ENCODE peak calls at places on chromosomes 2 and 18, in ten cellular contexts. One of them, this sample, is unnamed.
A peak's percentile ranks its signal among the peaks of the same experiment; 100 is the strongest.

GRCh38 chr2:237603718-237604362 is 13.3 kb upstream of the RAB17 start:
- DNase-seq in NCI-H1436: no peak
- DNase-seq in uterus: peak; percentile 59
- DNase-seq in amniotic stem cell: no peak
- DNase-seq in skeletal muscle cell: no peak
- DNase-seq in anterior cingulate cortex: no peak
- DNase-seq in hippocampal formation: peak; percentile 24
- DNase-seq in naive thymus-derived CD4-positive, alpha-beta T cell: peak; percentile 89
- DNase-seq in AG10803: no peak
- DNase-seq in activated CD4-positive, alpha-beta T cell treated with anti-CD3 and anti-CD28 coated beads, Interleukin-2, amount 50 U/mL, for 24 hours: peak; percentile 45
- DNase-seq in this sample: no peak

GRCh38 chr18:45320724-45321123 is 294.6 kb upstream of the SLC14A2 start:
- DNase-seq in naive thymus-derived CD4-positive, alpha-beta T cell: no peak
- DNase-seq in uterus: peak; percentile 24
- DNase-seq in activated CD4-positive, alpha-beta T cell treated with anti-CD3 and anti-CD28 coated beads, Interleukin-2, amount 50 U/mL, for 24 hours: no peak
- DNase-seq in hippocampal formation: no peak
- DNase-seq in skeletal muscle cell: peak; percentile 7
- DNase-seq in AG10803: peak; percentile 58
- DNase-seq in amniotic stem cell: no peak
- DNase-seq in NCI-H1436: no peak
- DNase-seq in anterior cingulate cortex: no peak
- DNase-seq in this sample: no peak

GRCh38 chr2:173400760-173401159 is 46.1 kb downstream of the CDCA7 start:
- DNase-seq in activated CD4-positive, alpha-beta T cell treated with anti-CD3 and anti-CD28 coated beads, Interleukin-2, amount 50 U/mL, for 24 hours: no peak
- DNase-seq in amniotic stem cell: no peak
- DNase-seq in naive thymus-derived CD4-positive, alpha-beta T cell: no peak
- DNase-seq in AG10803: no peak
- DNase-seq in hippocampal formation: no peak
- DNase-seq in NCI-H1436: no peak
- DNase-seq in anterior cingulate cortex: no peak
- DNase-seq in uterus: no peak
- DNase-seq in skeletal muscle cell: no peak
- DNase-seq in this sample: no peak

GRCh38 chr2:215607790-215608189 is 171.9 kb upstream of the FN1 start:
- DNase-seq in skeletal muscle cell: no peak
- DNase-seq in amniotic stem cell: no peak
- DNase-seq in AG10803: peak; percentile 93
- DNase-seq in naive thymus-derived CD4-positive, alpha-beta T cell: no peak
- DNase-seq in anterior cingulate cortex: no peak
- DNase-seq in uterus: no peak
- DNase-seq in NCI-H1436: no peak
- DNase-seq in hippocampal formation: no peak
- DNase-seq in activated CD4-positive, alpha-beta T cell treated with anti-CD3 and anti-CD28 coated beads, Interleukin-2, amount 50 U/mL, for 24 hours: no peak
- DNase-seq in this sample: no peak

GRCh38 chr18:78151948-78152725 is 827.5 kb upstream of the SALL3 start:
- DNase-seq in AG10803: no peak
- DNase-seq in activated CD4-positive, alpha-beta T cell treated with anti-CD3 and anti-CD28 coated beads, Interleukin-2, amount 50 U/mL, for 24 hours: no peak
- DNase-seq in naive thymus-derived CD4-positive, alpha-beta T cell: no peak
- DNase-seq in NCI-H1436: no peak
- DNase-seq in uterus: no peak
- DNase-seq in skeletal muscle cell: no peak
- DNase-seq in anterior cingulate cortex: no peak
- DNase-seq in amniotic stem cell: no peak
- DNase-seq in hippocampal formation: no peak
- DNase-seq in this sample: no peak

GRCh38 chr2:177242136-177242987 is 22.2 kb downstream of the NFE2L2 start:
- DNase-seq in anterior cingulate cortex: no peak
- DNase-seq in naive thymus-derived CD4-positive, alpha-beta T cell: no peak
- DNase-seq in activated CD4-positive, alpha-beta T cell treated with anti-CD3 and anti-CD28 coated beads, Interleukin-2, amount 50 U/mL, for 24 hours: no peak
- DNase-seq in skeletal muscle cell: peak; percentile 78
- DNase-seq in AG10803: peak; percentile 98
- DNase-seq in NCI-H1436: no peak
- DNase-seq in amniotic stem cell: peak; percentile 78
- DNase-seq in hippocampal formation: no peak
- DNase-seq in uterus: no peak
- DNase-seq in this sample: no peak

GRCh38 chr2:145287686-145288085 is 767.8 kb upstream of the ZEB2 start:
- DNase-seq in anterior cingulate cortex: no peak
- DNase-seq in amniotic stem cell: no peak
- DNase-seq in uterus: no peak
- DNase-seq in activated CD4-positive, alpha-beta T cell treated with anti-CD3 and anti-CD28 coated beads, Interleukin-2, amount 50 U/mL, for 24 hours: no peak
- DNase-seq in AG10803: peak; percentile 44
- DNase-seq in naive thymus-derived CD4-positive, alpha-beta T cell: no peak
- DNase-seq in skeletal muscle cell: peak; percentile 15
- DNase-seq in hippocampal formation: no peak
- DNase-seq in NCI-H1436: no peak
- DNase-seq in this sample: no peak

GRCh38 chr2:209868595-209868994 is 97.0 kb downstream of the UNC80 start:
- DNase-seq in AG10803: no peak
- DNase-seq in activated CD4-positive, alpha-beta T cell treated with anti-CD3 and anti-CD28 coated beads, Interleukin-2, amount 50 U/mL, for 24 hours: no peak
- DNase-seq in amniotic stem cell: no peak
- DNase-seq in naive thymus-derived CD4-positive, alpha-beta T cell: no peak
- DNase-seq in uterus: no peak
- DNase-seq in hippocampal formation: no peak
- DNase-seq in anterior cingulate cortex: no peak
- DNase-seq in skeletal muscle cell: no peak
- DNase-seq in NCI-H1436: no peak
- DNase-seq in this sample: no peak

GRCh38 chr2:120332384-120332783 is 13.6 kb upstream of the INHBB start:
- DNase-seq in hippocampal formation: no peak
- DNase-seq in amniotic stem cell: no peak
- DNase-seq in activated CD4-positive, alpha-beta T cell treated with anti-CD3 and anti-CD28 coated beads, Interleukin-2, amount 50 U/mL, for 24 hours: no peak
- DNase-seq in uterus: no peak
- DNase-seq in naive thymus-derived CD4-positive, alpha-beta T cell: no peak
- DNase-seq in AG10803: no peak
- DNase-seq in anterior cingulate cortex: no peak
- DNase-seq in skeletal muscle cell: no peak
- DNase-seq in NCI-H1436: no peak
- DNase-seq in this sample: no peak

GRCh38 chr2:183919167-183919566 is 679.2 kb upstream of the ZNF804A start:
- DNase-seq in hippocampal formation: no peak
- DNase-seq in AG10803: no peak
- DNase-seq in uterus: no peak
- DNase-seq in skeletal muscle cell: no peak
- DNase-seq in NCI-H1436: no peak
- DNase-seq in anterior cingulate cortex: no peak
- DNase-seq in amniotic stem cell: no peak
- DNase-seq in naive thymus-derived CD4-positive, alpha-beta T cell: no peak
- DNase-seq in activated CD4-positive, alpha-beta T cell treated with anti-CD3 and anti-CD28 coated beads, Interleukin-2, amount 50 U/mL, for 24 hours: no peak
- DNase-seq in this sample: no peak

GRCh38 chr2:216539791-216540241 is 41.2 kb downstream of the RPL37A start:
- DNase-seq in amniotic stem cell: no peak
- DNase-seq in activated CD4-positive, alpha-beta T cell treated with anti-CD3 and anti-CD28 coated beads, Interleukin-2, amount 50 U/mL, for 24 hours: no peak
- DNase-seq in NCI-H1436: peak; percentile 71
- DNase-seq in AG10803: no peak
- DNase-seq in anterior cingulate cortex: no peak
- DNase-seq in uterus: peak; percentile 46
- DNase-seq in hippocampal formation: no peak
- DNase-seq in skeletal muscle cell: no peak
- DNase-seq in naive thymus-derived CD4-positive, alpha-beta T cell: no peak
- DNase-seq in this sample: no peak

GRCh38 chr2:230824406-230824978 is 40.2 kb upstream of the ITM2C start:
- DNase-seq in activated CD4-positive, alpha-beta T cell treated with anti-CD3 and anti-CD28 coated beads, Interleukin-2, amount 50 U/mL, for 24 hours: peak; percentile 67
- DNase-seq in NCI-H1436: peak; percentile 79
- DNase-seq in AG10803: peak; percentile 80
- DNase-seq in amniotic stem cell: peak; percentile 68
- DNase-seq in naive thymus-derived CD4-positive, alpha-beta T cell: peak; percentile 75
- DNase-seq in skeletal muscle cell: peak; percentile 39
- DNase-seq in hippocampal formation: peak; percentile 26
- DNase-seq in uterus: peak; percentile 53
- DNase-seq in anterior cingulate cortex: peak; percentile 44
- DNase-seq in this sample: peak; percentile 4

GRCh38 chr2:15154289-15154688 is 406.8 kb downstream of the NBAS start:
- DNase-seq in AG10803: no peak
- DNase-seq in anterior cingulate cortex: no peak
- DNase-seq in NCI-H1436: no peak
- DNase-seq in naive thymus-derived CD4-positive, alpha-beta T cell: no peak
- DNase-seq in amniotic stem cell: no peak
- DNase-seq in skeletal muscle cell: no peak
- DNase-seq in hippocampal formation: no peak
- DNase-seq in uterus: no peak
- DNase-seq in activated CD4-positive, alpha-beta T cell treated with anti-CD3 and anti-CD28 coated beads, Interleukin-2, amount 50 U/mL, for 24 hours: no peak
- DNase-seq in this sample: no peak

GRCh38 chr2:168246483-168247340 is 683 bp downstream of the STK39 start:
- DNase-seq in AG10803: peak; percentile 61
- DNase-seq in uterus: peak; percentile 47
- DNase-seq in naive thymus-derived CD4-positive, alpha-beta T cell: peak; percentile 83
- DNase-seq in activated CD4-positive, alpha-beta T cell treated with anti-CD3 and anti-CD28 coated beads, Interleukin-2, amount 50 U/mL, for 24 hours: peak; percentile 61
- DNase-seq in hippocampal formation: peak; percentile 83
- DNase-seq in anterior cingulate cortex: peak; percentile 62
- DNase-seq in amniotic stem cell: peak; percentile 49
- DNase-seq in skeletal muscle cell: peak; percentile 39
- DNase-seq in NCI-H1436: peak; percentile 11
- DNase-seq in this sample: peak; percentile 66

GRCh38 chr2:233210843-233211600 is 40.5 kb upstream of the ATG16L1 start:
- DNase-seq in amniotic stem cell: peak; percentile 23
- DNase-seq in activated CD4-positive, alpha-beta T cell treated with anti-CD3 and anti-CD28 coated beads, Interleukin-2, amount 50 U/mL, for 24 hours: no peak
- DNase-seq in AG10803: peak; percentile 92
- DNase-seq in naive thymus-derived CD4-positive, alpha-beta T cell: no peak
- DNase-seq in NCI-H1436: no peak
- DNase-seq in anterior cingulate cortex: peak; percentile 32
- DNase-seq in skeletal muscle cell: peak; percentile 71
- DNase-seq in hippocampal formation: peak; percentile 6
- DNase-seq in uterus: peak; percentile 52
- DNase-seq in this sample: no peak

GRCh38 chr2:39234754-39235153 is 9.0 kb downstream of the CDKL4 start:
- DNase-seq in skeletal muscle cell: no peak
- DNase-seq in anterior cingulate cortex: no peak
- DNase-seq in amniotic stem cell: no peak
- DNase-seq in uterus: no peak
- DNase-seq in NCI-H1436: no peak
- DNase-seq in naive thymus-derived CD4-positive, alpha-beta T cell: no peak
- DNase-seq in hippocampal formation: no peak
- DNase-seq in AG10803: peak; percentile 5
- DNase-seq in activated CD4-positive, alpha-beta T cell treated with anti-CD3 and anti-CD28 coated beads, Interleukin-2, amount 50 U/mL, for 24 hours: no peak
- DNase-seq in this sample: no peak

GRCh38 chr2:64487256-64488049 is 33.5 kb downstream of the LGALSL start:
- DNase-seq in AG10803: no peak
- DNase-seq in hippocampal formation: no peak
- DNase-seq in NCI-H1436: no peak
- DNase-seq in activated CD4-positive, alpha-beta T cell treated with anti-CD3 and anti-CD28 coated beads, Interleukin-2, amount 50 U/mL, for 24 hours: no peak
- DNase-seq in amniotic stem cell: no peak
- DNase-seq in uterus: peak; percentile 19
- DNase-seq in naive thymus-derived CD4-positive, alpha-beta T cell: no peak
- DNase-seq in anterior cingulate cortex: no peak
- DNase-seq in skeletal muscle cell: no peak
- DNase-seq in this sample: no peak

GRCh38 chr18:9095297-9096012 is 7.0 kb upstream of the NDUFV2 start:
- DNase-seq in amniotic stem cell: no peak
- DNase-seq in uterus: no peak
- DNase-seq in hippocampal formation: no peak
- DNase-seq in skeletal muscle cell: no peak
- DNase-seq in AG10803: no peak
- DNase-seq in naive thymus-derived CD4-positive, alpha-beta T cell: peak; percentile 71
- DNase-seq in anterior cingulate cortex: no peak
- DNase-seq in activated CD4-positive, alpha-beta T cell treated with anti-CD3 and anti-CD28 coated beads, Interleukin-2, amount 50 U/mL, for 24 hours: no peak
- DNase-seq in NCI-H1436: no peak
- DNase-seq in this sample: peak; percentile 2

GRCh38 chr2:25369876-25370275 is 28.2 kb upstream of the DNMT3A start:
- DNase-seq in amniotic stem cell: no peak
- DNase-seq in skeletal muscle cell: no peak
- DNase-seq in naive thymus-derived CD4-positive, alpha-beta T cell: no peak
- DNase-seq in anterior cingulate cortex: no peak
- DNase-seq in activated CD4-positive, alpha-beta T cell treated with anti-CD3 and anti-CD28 coated beads, Interleukin-2, amount 50 U/mL, for 24 hours: no peak
- DNase-seq in NCI-H1436: no peak
- DNase-seq in uterus: no peak
- DNase-seq in hippocampal formation: no peak
- DNase-seq in AG10803: no peak
- DNase-seq in this sample: no peak

GRCh38 chr2:152718909-152719645 is 657 bp downstream of the ARL6IP6 start:
- DNase-seq in NCI-H1436: peak; percentile 61
- DNase-seq in uterus: no peak
- DNase-seq in skeletal muscle cell: no peak
- DNase-seq in activated CD4-positive, alpha-beta T cell treated with anti-CD3 and anti-CD28 coated beads, Interleukin-2, amount 50 U/mL, for 24 hours: no peak
- DNase-seq in amniotic stem cell: no peak
- DNase-seq in anterior cingulate cortex: peak; percentile 14
- DNase-seq in hippocampal formation: no peak
- DNase-seq in AG10803: peak; percentile 12
- DNase-seq in naive thymus-derived CD4-positive, alpha-beta T cell: no peak
- DNase-seq in this sample: no peak

GRCh38 chr2:1654696-1655374 is 89.5 kb downstream of the PXDN start:
- DNase-seq in naive thymus-derived CD4-positive, alpha-beta T cell: no peak
- DNase-seq in amniotic stem cell: no peak
- DNase-seq in uterus: no peak
- DNase-seq in hippocampal formation: no peak
- DNase-seq in activated CD4-positive, alpha-beta T cell treated with anti-CD3 and anti-CD28 coated beads, Interleukin-2, amount 50 U/mL, for 24 hours: no peak
- DNase-seq in anterior cingulate cortex: no peak
- DNase-seq in NCI-H1436: no peak
- DNase-seq in AG10803: no peak
- DNase-seq in skeletal muscle cell: no peak
- DNase-seq in this sample: no peak

GRCh38 chr2:23380562-23381065 is 4.4 kb upstream of the KLHL29 start:
- DNase-seq in anterior cingulate cortex: no peak
- DNase-seq in NCI-H1436: no peak
- DNase-seq in skeletal muscle cell: no peak
- DNase-seq in activated CD4-positive, alpha-beta T cell treated with anti-CD3 and anti-CD28 coated beads, Interleukin-2, amount 50 U/mL, for 24 hours: peak; percentile 45
- DNase-seq in uterus: no peak
- DNase-seq in hippocampal formation: no peak
- DNase-seq in naive thymus-derived CD4-positive, alpha-beta T cell: peak; percentile 59
- DNase-seq in AG10803: no peak
- DNase-seq in amniotic stem cell: no peak
- DNase-seq in this sample: peak; percentile 19

GRCh38 chr2:196166876-196167275 is 4.5 kb downstream of the STK17B start:
- DNase-seq in uterus: no peak
- DNase-seq in AG10803: peak; percentile 65
- DNase-seq in hippocampal formation: no peak
- DNase-seq in activated CD4-positive, alpha-beta T cell treated with anti-CD3 and anti-CD28 coated beads, Interleukin-2, amount 50 U/mL, for 24 hours: no peak
- DNase-seq in amniotic stem cell: peak; percentile 23
- DNase-seq in naive thymus-derived CD4-positive, alpha-beta T cell: peak; percentile 66
- DNase-seq in anterior cingulate cortex: no peak
- DNase-seq in NCI-H1436: no peak
- DNase-seq in skeletal muscle cell: peak; percentile 47
- DNase-seq in this sample: no peak

GRCh38 chr2:130755234-130756040 is at the start of gene AMER3:
- DNase-seq in amniotic stem cell: no peak
- DNase-seq in uterus: no peak
- DNase-seq in naive thymus-derived CD4-positive, alpha-beta T cell: no peak
- DNase-seq in hippocampal formation: no peak
- DNase-seq in activated CD4-positive, alpha-beta T cell treated with anti-CD3 and anti-CD28 coated beads, Interleukin-2, amount 50 U/mL, for 24 hours: no peak
- DNase-seq in NCI-H1436: peak; percentile 70
- DNase-seq in anterior cingulate cortex: peak; percentile 44
- DNase-seq in skeletal muscle cell: no peak
- DNase-seq in AG10803: no peak
- DNase-seq in this sample: no peak

GRCh38 chr2:28591711-28592365 is 96.0 kb downstream of the PLB1 start:
- DNase-seq in activated CD4-positive, alpha-beta T cell treated with anti-CD3 and anti-CD28 coated beads, Interleukin-2, amount 50 U/mL, for 24 hours: no peak
- DNase-seq in uterus: no peak
- DNase-seq in NCI-H1436: no peak
- DNase-seq in anterior cingulate cortex: no peak
- DNase-seq in AG10803: no peak
- DNase-seq in skeletal muscle cell: no peak
- DNase-seq in amniotic stem cell: no peak
- DNase-seq in naive thymus-derived CD4-positive, alpha-beta T cell: no peak
- DNase-seq in hippocampal formation: no peak
- DNase-seq in this sample: no peak

GRCh38 chr2:32947484-32948143 is 861 bp downstream of the LTBP1 start:
- DNase-seq in uterus: peak; percentile 37
- DNase-seq in NCI-H1436: no peak
- DNase-seq in AG10803: peak; percentile 30
- DNase-seq in activated CD4-positive, alpha-beta T cell treated with anti-CD3 and anti-CD28 coated beads, Interleukin-2, amount 50 U/mL, for 24 hours: no peak
- DNase-seq in naive thymus-derived CD4-positive, alpha-beta T cell: no peak
- DNase-seq in anterior cingulate cortex: no peak
- DNase-seq in skeletal muscle cell: no peak
- DNase-seq in hippocampal formation: no peak
- DNase-seq in amniotic stem cell: peak; percentile 8
- DNase-seq in this sample: no peak

GRCh38 chr18:78619854-78620253 is 359.8 kb upstream of the SALL3 start:
- DNase-seq in hippocampal formation: no peak
- DNase-seq in amniotic stem cell: no peak
- DNase-seq in naive thymus-derived CD4-positive, alpha-beta T cell: no peak
- DNase-seq in AG10803: no peak
- DNase-seq in NCI-H1436: no peak
- DNase-seq in activated CD4-positive, alpha-beta T cell treated with anti-CD3 and anti-CD28 coated beads, Interleukin-2, amount 50 U/mL, for 24 hours: no peak
- DNase-seq in skeletal muscle cell: no peak
- DNase-seq in uterus: no peak
- DNase-seq in anterior cingulate cortex: no peak
- DNase-seq in this sample: no peak

GRCh38 chr2:202592580-202592979 is 42.2 kb upstream of the FAM117B start:
- DNase-seq in hippocampal formation: no peak
- DNase-seq in amniotic stem cell: no peak
- DNase-seq in AG10803: no peak
- DNase-seq in uterus: no peak
- DNase-seq in naive thymus-derived CD4-positive, alpha-beta T cell: no peak
- DNase-seq in activated CD4-positive, alpha-beta T cell treated with anti-CD3 and anti-CD28 coated beads, Interleukin-2, amount 50 U/mL, for 24 hours: no peak
- DNase-seq in NCI-H1436: no peak
- DNase-seq in skeletal muscle cell: no peak
- DNase-seq in anterior cingulate cortex: no peak
- DNase-seq in this sample: no peak

This sample was measured in activated naive CD4-positive, alpha-beta T cell.